ENCODE peak calls at places on chromosomes 3 and 15, in four cellular contexts. One of them, this sample, is unnamed.

GRCh38 chr3:54649551-54649950 is 278.3 kb downstream of the LRTM1 start:
- DNase-seq in GM12878: no peak
- DNase-seq in K562: no peak
- DNase-seq in HepG2: no peak
- DNase-seq in this sample: no peak

GRCh38 chr3:171162986-171163723 is 136.6 kb upstream of the SLC2A2 start:
- DNase-seq in HepG2: no peak
- DNase-seq in GM12878: no peak
- DNase-seq in K562: peak
- DNase-seq in this sample: no peak

GRCh38 chr3:156382458-156383346 is 172.2 kb downstream of the SSR3 start:
- DNase-seq in K562: peak
- DNase-seq in GM12878: no peak
- DNase-seq in HepG2: peak
- DNase-seq in this sample: peak

GRCh38 chr3:100260081-100260684 is 609 bp upstream of the TBC1D23 start:
- DNase-seq in K562: peak
- DNase-seq in HepG2: peak
- DNase-seq in GM12878: no peak
- DNase-seq in this sample: no peak

GRCh38 chr15:65833501-65834220 is 35.6 kb upstream of the RAB11A start:
- DNase-seq in GM12878: no peak
- DNase-seq in HepG2: peak
- DNase-seq in K562: no peak
- DNase-seq in this sample: no peak

GRCh38 chr15:84764585-84764984 is 16.2 kb downstream of the ZNF592 start:
- DNase-seq in HepG2: no peak
- DNase-seq in GM12878: no peak
- DNase-seq in K562: no peak
- DNase-seq in this sample: no peak

GRCh38 chr3:194540268-194540937 is 53.6 kb upstream of the ATP13A3 start:
- DNase-seq in HepG2: no peak
- DNase-seq in K562: no peak
- DNase-seq in GM12878: no peak
- DNase-seq in this sample: no peak

GRCh38 chr3:154779571-154779970 is 300.5 kb upstream of the MME start:
- DNase-seq in K562: no peak
- DNase-seq in HepG2: no peak
- DNase-seq in GM12878: no peak
- DNase-seq in this sample: no peak

GRCh38 chr15:29345549-29346525 is 76.2 kb upstream of the NSMCE3 start:
- DNase-seq in K562: no peak
- DNase-seq in HepG2: no peak
- DNase-seq in GM12878: no peak
- DNase-seq in this sample: no peak

GRCh38 chr3:104763007-104763406 is 603.7 kb upstream of the ALCAM start:
- DNase-seq in K562: no peak
- DNase-seq in HepG2: no peak
- DNase-seq in GM12878: no peak
- DNase-seq in this sample: no peak

GRCh38 chr3:125140011-125140813 is 72.3 kb downstream of the SLC12A8 start:
- DNase-seq in GM12878: no peak
- DNase-seq in HepG2: no peak
- DNase-seq in K562: no peak
- DNase-seq in this sample: no peak

GRCh38 chr3:147383617-147384016 is 22.7 kb downstream of the ZIC4 start:
- DNase-seq in HepG2: no peak
- DNase-seq in K562: no peak
- DNase-seq in GM12878: no peak
- DNase-seq in this sample: no peak

GRCh38 chr15:92683511-92683834 is 27.9 kb upstream of the FAM174B start:
- DNase-seq in GM12878: no peak
- DNase-seq in HepG2: peak
- DNase-seq in K562: peak
- DNase-seq in this sample: no peak

GRCh38 chr15:75203017-75203907 is 1.6 kb downstream of the C15orf39 start:
- DNase-seq in GM12878: no peak
- DNase-seq in HepG2: no peak
- DNase-seq in K562: no peak
- DNase-seq in this sample: no peak

GRCh38 chr15:80093854-80094418 is 34.5 kb downstream of the ZFAND6 start:
- DNase-seq in K562: no peak
- DNase-seq in GM12878: no peak
- DNase-seq in HepG2: no peak
- DNase-seq in this sample: peak

GRCh38 chr3:169310190-169310918 is 353.2 kb downstream of the MECOM start:
- DNase-seq in HepG2: no peak
- DNase-seq in K562: no peak
- DNase-seq in GM12878: no peak
- DNase-seq in this sample: no peak

GRCh38 chr15:51334011-51334426 is 4.4 kb downstream of the CYP19A1 start:
- DNase-seq in HepG2: no peak
- DNase-seq in K562: no peak
- DNase-seq in GM12878: no peak
- DNase-seq in this sample: no peak

DNA sequence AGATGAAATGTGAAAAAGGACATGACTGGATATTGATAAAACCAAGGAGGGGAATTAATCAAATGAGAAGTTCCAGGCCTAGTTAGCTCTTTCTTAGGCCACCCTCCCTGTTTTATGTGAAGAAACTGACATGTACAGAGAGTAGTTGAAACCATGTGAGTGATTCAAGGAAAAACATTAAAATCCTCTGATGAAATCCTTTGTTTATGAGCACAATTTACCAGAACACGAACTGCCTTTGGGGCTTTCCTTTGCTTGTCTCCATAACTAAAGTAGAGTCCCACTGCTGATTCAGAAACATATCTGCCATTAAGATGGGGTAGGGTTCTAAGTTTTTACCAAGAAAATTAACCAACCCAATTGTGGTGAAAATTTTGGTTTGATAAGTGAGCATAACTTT is 558.3 kb downstream of the NR2F2 start:
- DNase-seq in K562: no peak
- DNase-seq in GM12878: no peak
- DNase-seq in HepG2: no peak
- DNase-seq in this sample: no peak
- TF ChIP-seq TARDBP in K562: no peak
- TF ChIP-seq TARDBP in GM12878: no peak
- TF ChIP-seq TARDBP in HepG2: no peak
- TF ChIP-seq TARDBP in this sample: no peak

GRCh38 chr15:68445351-68445750 is 13.4 kb upstream of the ITGA11 start:
- DNase-seq in HepG2: no peak
- DNase-seq in K562: no peak
- DNase-seq in GM12878: no peak
- DNase-seq in this sample: no peak

GRCh38 chr15:68449389-68449788 is 17.4 kb upstream of the ITGA11 start:
- DNase-seq in K562: no peak
- DNase-seq in GM12878: no peak
- DNase-seq in HepG2: no peak
- DNase-seq in this sample: no peak

GRCh38 chr15:68444336-68444735 is 12.4 kb upstream of the ITGA11 start:
- DNase-seq in K562: no peak
- DNase-seq in GM12878: no peak
- DNase-seq in HepG2: no peak
- DNase-seq in this sample: no peak

GRCh38 chr15:68447976-68448755 is 16.2 kb upstream of the ITGA11 start:
- DNase-seq in HepG2: no peak
- DNase-seq in GM12878: no peak
- DNase-seq in K562: no peak
- DNase-seq in this sample: no peak

DNA sequence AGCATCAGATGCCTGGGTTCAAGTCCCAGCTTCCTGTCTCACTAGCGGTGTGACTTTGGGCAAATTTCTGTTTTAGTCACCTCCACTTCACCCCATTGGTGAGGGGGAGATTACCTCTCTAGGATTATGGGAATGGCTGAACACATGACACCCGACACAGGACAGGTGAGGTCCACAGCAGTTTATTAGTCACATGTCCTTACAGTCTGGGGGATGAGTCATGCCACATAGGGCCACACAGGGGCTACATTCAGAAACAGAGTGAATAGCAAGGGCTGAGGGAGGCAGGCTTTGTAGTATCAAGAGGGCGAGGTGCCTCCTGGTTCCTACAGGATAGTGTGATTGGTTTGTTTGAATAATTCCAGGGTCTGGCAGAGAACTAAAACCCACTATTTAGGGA is 15.2 kb upstream of the ITGA11 start:
- DNase-seq in K562: no peak
- DNase-seq in GM12878: no peak
- DNase-seq in HepG2: no peak
- DNase-seq in this sample: no peak
- TF ChIP-seq TARDBP in K562: no peak
- TF ChIP-seq TARDBP in GM12878: no peak
- TF ChIP-seq TARDBP in HepG2: no peak
- TF ChIP-seq TARDBP in this sample: no peak

GRCh38 chr3:21326704-21327103 is 424.3 kb downstream of the ZNF385D start:
- DNase-seq in GM12878: no peak
- DNase-seq in HepG2: no peak
- DNase-seq in K562: no peak
- DNase-seq in this sample: no peak
- TF ChIP-seq TARDBP in GM12878: no peak
- TF ChIP-seq TARDBP in HepG2: no peak
- TF ChIP-seq TARDBP in K562: no peak
- TF ChIP-seq TARDBP in this sample: no peak

GRCh38 chr15:42493694-42494093 is 1.7 kb upstream of the SNAP23 start:
- DNase-seq in GM12878: no peak
- DNase-seq in K562: no peak
- DNase-seq in HepG2: no peak
- DNase-seq in this sample: no peak

GRCh38 chr15:42490246-42490742 is 647 bp downstream of the ZNF106 start:
- DNase-seq in GM12878: no peak
- DNase-seq in HepG2: no peak
- DNase-seq in K562: no peak
- DNase-seq in this sample: peak

GRCh38 chr15:42494998-42495360 is 455 bp upstream of the SNAP23 start:
- DNase-seq in GM12878: no peak
- DNase-seq in K562: no peak
- DNase-seq in HepG2: peak
- DNase-seq in this sample: no peak

GRCh38 chr15:42490743-42491539 is at the start of gene ZNF106:
- DNase-seq in GM12878: peak
- DNase-seq in HepG2: peak
- DNase-seq in K562: peak
- DNase-seq in this sample: peak

DNA sequence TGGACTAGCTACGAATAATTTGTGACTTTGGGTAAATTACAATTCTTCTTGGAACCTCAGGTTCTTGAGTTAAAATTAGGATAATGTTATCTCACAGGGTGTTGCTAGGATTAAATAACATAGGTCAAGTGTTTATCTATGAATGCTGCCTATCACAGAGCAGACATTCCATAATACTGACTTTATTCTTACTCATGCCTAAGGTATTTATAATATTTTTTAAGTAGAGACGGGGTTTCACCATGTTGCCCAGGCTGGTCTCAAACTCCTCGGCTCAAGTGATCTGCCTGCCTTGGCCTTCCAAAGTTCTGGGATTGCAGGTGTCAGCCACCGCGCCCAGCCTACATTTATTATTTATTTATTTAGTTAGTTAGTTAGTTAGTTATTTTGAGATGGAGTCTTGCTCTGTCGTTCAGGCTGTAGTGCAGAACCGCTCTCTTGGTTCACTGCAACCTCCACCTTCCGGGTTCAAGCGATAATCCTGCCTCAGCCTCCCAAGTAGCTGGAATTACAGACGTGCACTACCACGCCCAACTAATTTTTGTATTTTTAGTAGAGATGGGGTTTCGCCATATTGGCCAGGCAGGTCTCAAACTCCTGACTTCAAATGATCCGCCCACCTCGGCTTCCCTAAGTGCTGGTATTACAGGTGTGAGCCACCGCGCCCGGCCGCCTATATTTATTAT is 742 bp upstream of the ZNF106 start:
- DNase-seq in HepG2: peak
- DNase-seq in GM12878: no peak
- DNase-seq in K562: no peak
- DNase-seq in this sample: no peak
- TF ChIP-seq TARDBP in HepG2: no peak
- TF ChIP-seq TARDBP in GM12878: no peak
- TF ChIP-seq TARDBP in K562: no peak
- TF ChIP-seq TARDBP in this sample: no peak

GRCh38 chr3:126498936-126499335 is 18.6 kb downstream of the UROC1 start:
- DNase-seq in K562: no peak
- DNase-seq in GM12878: no peak
- DNase-seq in HepG2: peak
- DNase-seq in this sample: no peak

GRCh38 chr3:126499401-126499800 is 18.2 kb downstream of the UROC1 start:
- DNase-seq in GM12878: no peak
- DNase-seq in K562: no peak
- DNase-seq in HepG2: no peak
- DNase-seq in this sample: no peak

GRCh38 chr3:126501736-126502135 is 15.8 kb downstream of the UROC1 start:
- DNase-seq in K562: no peak
- DNase-seq in GM12878: no peak
- DNase-seq in HepG2: no peak
- DNase-seq in this sample: no peak

GRCh38 chr3:126501054-126501453 is 16.5 kb downstream of the UROC1 start:
- DNase-seq in K562: no peak
- DNase-seq in HepG2: no peak
- DNase-seq in GM12878: no peak
- DNase-seq in this sample: no peak

GRCh38 chr3:126500016-126500415 is 17.6 kb downstream of the UROC1 start:
- DNase-seq in K562: no peak
- DNase-seq in HepG2: no peak
- DNase-seq in GM12878: no peak
- DNase-seq in this sample: no peak
- TF ChIP-seq TARDBP in K562: no peak
- TF ChIP-seq TARDBP in HepG2: no peak
- TF ChIP-seq TARDBP in GM12878: no peak
- TF ChIP-seq TARDBP in this sample: no peak

DNA sequence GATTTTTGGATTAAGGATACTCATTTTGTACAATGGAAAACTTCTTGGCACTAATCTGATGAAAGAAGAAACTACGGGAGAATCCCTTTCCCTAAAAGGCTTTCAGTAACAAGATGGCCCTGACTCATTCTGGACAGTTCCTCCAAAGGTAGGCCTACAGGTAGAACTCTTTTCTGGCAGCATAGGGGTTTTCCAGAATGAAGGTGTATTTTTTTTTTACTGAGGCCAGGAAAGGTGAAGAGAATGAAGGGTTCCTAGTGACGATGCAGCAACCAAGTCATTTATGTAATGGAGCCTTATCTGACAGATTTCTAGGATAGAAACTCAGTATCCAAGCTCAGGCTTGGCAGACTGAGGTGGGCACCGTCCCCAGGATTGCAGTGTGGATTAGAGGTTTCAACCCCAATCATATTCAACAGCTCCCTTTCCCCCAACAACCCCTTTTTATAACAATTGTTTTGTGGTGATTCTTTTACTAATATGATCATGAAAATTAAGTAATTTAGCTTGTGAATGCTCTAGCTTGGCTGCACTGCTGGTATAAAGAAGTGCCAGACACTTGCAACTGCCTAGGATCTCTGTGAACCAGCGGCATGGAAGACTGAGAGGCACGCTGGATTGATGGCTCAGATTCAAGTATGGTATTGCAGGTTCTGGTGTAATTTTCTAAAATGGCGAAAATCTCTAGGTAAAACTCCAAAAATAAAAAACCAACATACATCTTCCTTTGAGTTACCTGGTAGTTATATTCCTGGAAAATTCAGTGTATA is 8.7 kb upstream of the TRIM69 start:
- DNase-seq in HepG2: no peak
- DNase-seq in K562: no peak
- DNase-seq in GM12878: no peak
- DNase-seq in this sample: no peak
- TF ChIP-seq TARDBP in HepG2: no peak
- TF ChIP-seq TARDBP in K562: no peak
- TF ChIP-seq TARDBP in GM12878: no peak
- TF ChIP-seq TARDBP in this sample: no peak